ENCODE peak calls at places on chromosomes 16 and 17, in four cellular contexts. A is A549, D is H1, J is HepG2. I is an unnamed sample.

GRCh38 chr16:69113216-69113615 is 7.8 kb downstream of the HAS3 start:
- DNase-seq in A (no peak), D (no peak), J (no peak), I (no peak)

GRCh38 chr17:62657664-62658063 is 30.2 kb downstream of the MRC2 start:
- DNase-seq in A (no peak), D (no peak), J (no peak), I (no peak)

GRCh38 chr16:89958068-89958467 is 9.5 kb downstream of the DEF8 start:
- DNase-seq in A (peak), D (no peak), J (peak), I (peak)

GRCh38 chr17:59121901-59122480 is 15.3 kb upstream of the TRIM37 start:
- DNase-seq in A (no peak), D (no peak), J (no peak), I (no peak)

GRCh38 chr16:87248704-87249103 is 68.5 kb downstream of the C16orf95 start:
- DNase-seq in A (no peak), D (no peak), J (no peak), I (no peak)

GRCh38 chr16:49734330-49734729 is 121.6 kb downstream of the ZNF423 start:
- DNase-seq in A (no peak), D (no peak), J (no peak), I (no peak)

GRCh38 chr17:47315451-47316266 is 8.1 kb upstream of the EFCAB13 start:
- DNase-seq in A (peak), D (no peak), J (peak), I (peak)

GRCh38 chr17:1354022-1354421 is 46.0 kb downstream of the YWHAE start:
- DNase-seq in A (no peak), D (no peak), J (no peak), I (no peak)

GRCh38 chr17:16932156-16932555 is 39.8 kb downstream of the TNFRSF13B start:
- DNase-seq in A (no peak), D (no peak), J (no peak), I (no peak)

GRCh38 chr16:57270221-57271062 is 14.0 kb downstream of the PLLP start:
- DNase-seq in A (no peak), D (no peak), J (no peak), I (no peak)
- TF ChIP-seq PHF8 in A (no peak), D (no peak), J (no peak), I (no peak)

GRCh38 chr16:3009568-3010390 is 2.9 kb upstream of the CLDN9 start:
- DNase-seq in A (no peak), D (peak), J (no peak), I (no peak)
- TF ChIP-seq PHF8 in A (no peak), D (no peak), J (no peak), I (no peak)

GRCh38 chr16:28212532-28212873 is 738 bp upstream of the XPO6 start:
- DNase-seq in A (no peak), D (no peak), J (no peak), I (peak)
- TF ChIP-seq PHF8 in A (no peak), D (no peak), J (no peak), I (no peak)

DNA sequence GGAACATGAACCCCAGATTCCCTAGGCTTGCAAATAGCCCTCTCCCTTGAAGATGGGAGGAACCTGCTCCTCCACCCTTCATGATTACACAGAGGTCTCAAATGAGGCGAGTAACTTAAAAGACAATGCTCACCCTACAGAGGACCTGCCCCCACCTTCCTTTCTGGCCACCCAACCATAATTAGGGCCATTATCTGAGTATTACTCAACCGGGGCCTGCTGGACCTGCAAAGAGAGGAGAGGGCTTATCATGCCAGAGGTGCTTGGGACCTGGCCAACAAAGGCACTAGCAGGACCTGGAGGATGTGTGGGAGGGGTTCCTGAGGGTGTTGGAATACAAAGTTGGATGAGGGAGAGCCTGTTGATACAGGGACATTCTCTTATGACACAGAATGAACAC is 42.4 kb downstream of the RNF157 start:
- DNase-seq in A (no peak), D (no peak), J (no peak), I (peak)
- TF ChIP-seq PHF8 in A (no peak), D (no peak), J (no peak), I (no peak)

GRCh38 chr17:78528541-78528940 is 48.7 kb downstream of the DNAH17 start:
- DNase-seq in A (no peak), D (no peak), J (no peak), I (peak)
- TF ChIP-seq PHF8 in A (no peak), D (no peak), J (no peak), I (no peak)

DNA sequence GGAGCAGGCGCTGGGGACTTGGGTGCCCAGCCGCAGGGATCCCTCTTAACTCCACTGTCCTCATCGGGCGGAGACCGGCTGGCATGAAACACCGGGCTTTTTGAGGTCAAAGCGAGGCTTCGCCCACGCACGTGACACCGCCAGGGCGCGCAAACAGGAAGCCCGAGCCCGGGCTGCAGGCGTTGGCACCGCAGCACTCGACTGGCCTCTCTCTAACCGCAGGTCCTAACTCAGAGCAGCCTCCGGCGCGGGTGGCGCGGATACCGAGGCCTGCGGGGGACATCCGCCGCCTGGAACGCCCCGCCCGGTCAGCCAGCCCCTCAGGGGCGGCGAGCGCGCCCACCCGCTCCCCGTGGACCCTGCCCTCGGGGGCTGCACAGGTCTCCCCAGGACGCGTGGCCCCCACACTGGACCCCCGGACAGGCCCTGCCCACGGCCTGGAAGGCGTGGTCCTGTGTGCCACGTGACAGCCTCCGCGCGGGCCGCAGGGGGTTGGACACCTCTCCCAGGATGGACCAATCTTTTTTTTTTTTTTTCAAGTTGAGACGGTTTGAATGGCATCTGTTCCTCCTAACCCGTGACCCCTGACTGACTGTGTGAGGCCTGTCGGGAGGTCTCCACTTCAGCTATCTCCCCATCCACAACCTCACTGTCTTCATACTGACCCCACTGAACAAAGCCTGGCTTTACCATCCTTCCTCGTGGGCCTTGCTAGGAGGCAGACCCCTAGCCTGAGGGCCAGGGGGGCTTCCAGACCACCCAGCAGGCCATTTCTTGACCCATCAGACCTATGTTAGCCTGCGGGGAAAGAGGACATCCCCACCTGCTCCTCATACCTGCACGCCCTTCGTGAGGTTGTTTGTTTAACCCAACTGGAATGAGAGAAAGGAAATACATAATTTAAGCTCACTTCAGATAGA is 8.4 kb upstream of the SLC47A2 start:
- DNase-seq in A (no peak), D (no peak), J (no peak), I (no peak)
- TF ChIP-seq PHF8 in A (no peak), D (no peak), J (no peak), I (no peak)

GRCh38 chr16:48155926-48156789 is at the start of gene ABCC12:
- DNase-seq in A (no peak), D (no peak), J (no peak), I (no peak)

GRCh38 chr16:48157302-48157701 is 1.5 kb upstream of the ABCC12 start:
- DNase-seq in A (no peak), D (no peak), J (no peak), I (no peak)

GRCh38 chr16:48157794-48158193 is 2.0 kb upstream of the ABCC12 start:
- DNase-seq in A (no peak), D (no peak), J (no peak), I (no peak)

GRCh38 chr16:48156790-48157209 is 1.0 kb upstream of the ABCC12 start:
- DNase-seq in A (peak), D (peak), J (peak), I (peak)

DNA sequence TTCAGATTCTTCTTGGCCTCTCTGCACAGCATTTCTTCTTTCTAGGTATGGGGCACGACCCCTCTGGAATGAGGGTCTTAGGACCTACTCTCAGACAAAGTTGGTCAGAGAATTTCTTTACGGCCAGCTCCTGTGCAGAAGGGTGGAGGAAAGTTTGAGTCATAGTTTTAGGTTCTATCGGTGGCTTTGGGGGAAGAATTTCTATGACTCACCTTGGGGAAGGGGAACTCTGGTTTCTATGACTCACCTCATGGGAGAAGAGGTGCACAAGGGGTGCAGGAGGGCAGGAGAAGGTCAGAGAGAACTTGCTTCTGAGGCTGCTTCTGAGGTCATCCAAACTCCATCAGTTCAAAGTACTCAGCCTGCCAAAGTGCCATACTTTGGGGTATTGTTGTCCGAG is 2.5 kb upstream of the ABCC12 start:
- DNase-seq in A (peak), D (no peak), J (peak), I (peak)
- TF ChIP-seq PHF8 in A (no peak), D (no peak), J (no peak), I (no peak)

GRCh38 chr16:84840687-84841627 is 21.2 kb downstream of the CRISPLD2 start:
- DNase-seq in A (no peak), D (no peak), J (no peak), I (no peak)

GRCh38 chr16:84838383-84838948 is 18.7 kb downstream of the CRISPLD2 start:
- DNase-seq in A (no peak), D (no peak), J (no peak), I (no peak)

GRCh38 chr16:84841787-84842300 is 22.1 kb downstream of the CRISPLD2 start:
- DNase-seq in A (no peak), D (peak), J (no peak), I (no peak)

GRCh38 chr16:84839054-84839453 is 19.3 kb downstream of the CRISPLD2 start:
- DNase-seq in A (no peak), D (no peak), J (no peak), I (no peak)

GRCh38 chr16:84839956-84840355 is 20.2 kb downstream of the CRISPLD2 start:
- DNase-seq in A (peak), D (no peak), J (no peak), I (no peak)
- TF ChIP-seq PHF8 in A (no peak), D (no peak), J (no peak), I (no peak)

I was measured in K562.